ENCODE peak calls at places on chromosome 11, in six cellular contexts. L, G, H, B, P and O are unnamed samples.

GRCh38 chr11:73566977-73567755 is 30.7 kb downstream of the FAM168A start:
- DNase-seq in G (no peak), L (no peak), B (no peak), P (no peak), H (no peak), O (no peak)

GRCh38 chr11:86138958-86139357 is 70.1 kb upstream of the PICALM start:
- DNase-seq in B (peak; percentile 66), H (no peak), G (no peak), P (no peak), L (no peak), O (peak; percentile 69)

GRCh38 chr11:111913997-111914396 is 1.5 kb downstream of the HSPB2 start:
- DNase-seq in L (no peak), B (peak; percentile 82), H (no peak), G (peak; percentile 53), P (no peak), O (peak; percentile 44)

GRCh38 chr11:100709233-100709999 is 22.3 kb downstream of the ARHGAP42 start:
- DNase-seq in P (no peak), L (no peak), H (no peak), B (peak; percentile 16), G (no peak), O (peak; percentile 20)

GRCh38 chr11:69300124-69301032 is 6.4 kb downstream of the MYEOV start:
- DNase-seq in L (no peak), H (no peak), G (peak; percentile 56), B (peak; percentile 84), P (no peak), O (peak; percentile 89)

GRCh38 chr11:4040461-4040860 is 54.1 kb upstream of the RRM1 start:
- DNase-seq in H (no peak), P (no peak), L (no peak), G (no peak), B (no peak), O (no peak)

GRCh38 chr11:92415246-92415645 is 190.6 kb downstream of the FAT3 start:
- DNase-seq in P (no peak), B (peak; percentile 33), G (no peak), H (no peak), L (no peak), O (no peak)

GRCh38 chr11:92941676-92942571 is 27.5 kb upstream of the MTNR1B start:
- DNase-seq in L (peak; percentile 71), P (no peak), H (no peak), G (no peak), B (peak; percentile 48), O (peak; percentile 46)